ENCODE peak calls at places on chromosomes 5 and 9, in seven cellular contexts. S is DND-41, J is GM12865, F is ovary, R is HFF-Myc, Z is upper lobe of left lung, Y is psoas muscle. B is an unnamed sample.

GRCh38 chr5:1299511-1299850 is 4.6 kb upstream of the TERT start:
- DNase-seq in J (no peak), S (no peak), R (no peak), Z (no peak), Y (no peak), F (no peak), B (no peak)

GRCh38 chr5:76958976-76959767 is 6.3 kb downstream of the CRHBP start:
- DNase-seq in Y (no peak), J (peak; percentile 8), R (no peak), F (no peak), S (no peak), Z (no peak), B (peak; percentile 92)

GRCh38 chr5:6576861-6577501 is 55.9 kb downstream of the NSUN2 start:
- DNase-seq in J (peak; percentile 54), Z (no peak), F (no peak), Y (peak; percentile 49), S (peak; percentile 24), R (peak; percentile 46), B (peak; percentile 80)

GRCh38 chr5:57042524-57042931 is 90.6 kb upstream of the MIER3 start:
- DNase-seq in F (no peak), Y (no peak), S (no peak), J (no peak), Z (no peak), R (no peak), B (no peak)

GRCh38 chr9:111622626-111623025 is 8.5 kb upstream of the DNAJC25 start:
- DNase-seq in F (no peak), S (no peak), J (no peak), Y (peak; percentile 49), Z (no peak), R (no peak), B (peak; percentile 67)

GRCh38 chr9:89996717-89997116 is 391.9 kb downstream of the GADD45G start:
- DNase-seq in R (no peak), Y (no peak), F (no peak), Z (no peak), S (peak; percentile 12), J (no peak), B (no peak)

GRCh38 chr9:91182831-91183230 is 178.9 kb downstream of the AUH start:
- DNase-seq in F (no peak), J (no peak), Y (no peak), Z (no peak), S (no peak), R (no peak), B (no peak)

GRCh38 chr5:52743970-52744369 is 43.7 kb upstream of the ITGA1 start:
- DNase-seq in S (peak; percentile 42), Y (no peak), J (peak; percentile 46), Z (no peak), R (no peak), F (no peak), B (peak; percentile 90)

GRCh38 chr5:14199902-14200301 is 56.8 kb downstream of the TRIO start:
- DNase-seq in Z (no peak), S (no peak), R (no peak), J (no peak), F (peak; percentile 53), Y (peak; percentile 61), B (no peak)

GRCh38 chr9:123763910-123764588 is 165.9 kb downstream of the DENND1A start:
- DNase-seq in R (no peak), S (no peak), J (no peak), Y (no peak), Z (no peak), F (no peak), B (peak; percentile 34)

GRCh38 chr9:1759901-1760300 is 255.2 kb upstream of the SMARCA2 start:
- DNase-seq in Z (no peak), Y (no peak), F (no peak), R (no peak), S (no peak), J (peak; percentile 67), B (no peak)

GRCh38 chr5:67879619-67880357 is 335.8 kb upstream of the PIK3R1 start:
- DNase-seq in S (no peak), Y (no peak), F (no peak), Z (no peak), R (no peak), J (no peak), B (peak; percentile 54)

GRCh38 chr9:78919701-78920100 is 622.8 kb downstream of the PSAT1 start:
- DNase-seq in S (no peak), Z (no peak), Y (no peak), J (no peak), R (no peak), F (no peak), B (peak; percentile 31)

GRCh38 chr9:35552376-35552775 is 52.7 kb upstream of the TESK1 start:
- DNase-seq in J (no peak), Z (no peak), R (no peak), S (no peak), F (no peak), Y (no peak), B (no peak)

GRCh38 chr5:157029457-157029856 is 29.5 kb downstream of the HAVCR1 start:
- DNase-seq in Z (no peak), R (no peak), S (no peak), J (peak; percentile 26), F (no peak), Y (no peak), B (no peak)

GRCh38 chr5:79689541-79690466 is at the start of gene CMYA5:
- DNase-seq in Y (peak; percentile 93), R (no peak), F (peak; percentile 77), S (no peak), J (no peak), Z (peak; percentile 88), B (peak; percentile 31)

GRCh38 chr5:125005287-125005686 is 258.8 kb upstream of the ZNF608 start:
- DNase-seq in F (no peak), R (no peak), Z (no peak), J (peak; percentile 5), S (no peak), Y (no peak), B (no peak)

GRCh38 chr5:33938881-33939280 is 2.7 kb downstream of the RXFP3 start:
- DNase-seq in S (no peak), R (no peak), F (no peak), Z (peak; percentile 45), J (no peak), Y (no peak), B (no peak)

DNA sequence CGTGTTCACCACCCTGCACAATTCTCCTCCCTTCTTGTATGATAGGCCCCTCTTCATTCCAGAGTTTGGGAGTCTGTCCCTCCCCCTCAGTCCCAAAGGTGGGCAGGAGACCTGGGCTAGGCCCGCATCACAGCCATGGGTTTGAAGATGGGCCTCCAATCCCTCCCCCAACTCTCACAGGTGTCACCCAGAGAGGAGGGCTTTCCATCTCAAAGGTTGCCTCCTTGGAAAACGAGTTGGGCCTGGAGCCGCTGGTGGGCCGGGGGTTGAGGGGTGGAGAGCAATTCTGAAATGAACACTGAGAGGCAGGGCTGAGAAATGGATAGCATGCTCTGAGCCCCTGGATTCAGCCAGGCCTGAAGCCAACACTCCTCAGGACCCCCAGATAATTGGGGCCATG is 6.2 kb downstream of the ADAMTS2 start:
- DNase-seq in F (no peak), R (no peak), Z (no peak), S (no peak), Y (no peak), J (no peak), B (no peak)
- TF ChIP-seq CTCF in F (no peak), R (no peak), Z (no peak), S (no peak), Y (no peak), J (no peak), B (no peak)

GRCh38 chr5:72543811-72544210 is 36.6 kb upstream of the ZNF366 start:
- DNase-seq in J (no peak), Y (no peak), S (no peak), Z (no peak), F (no peak), R (no peak), B (peak; percentile 55)
- H3K4me3 ChIP-seq in J (no peak overlapping the region), Y (no peak overlapping the region), S (no peak overlapping the region), Z (no peak overlapping the region), F (no peak overlapping the region), R (no peak overlapping the region), B (no peak overlapping the region)

DNA sequence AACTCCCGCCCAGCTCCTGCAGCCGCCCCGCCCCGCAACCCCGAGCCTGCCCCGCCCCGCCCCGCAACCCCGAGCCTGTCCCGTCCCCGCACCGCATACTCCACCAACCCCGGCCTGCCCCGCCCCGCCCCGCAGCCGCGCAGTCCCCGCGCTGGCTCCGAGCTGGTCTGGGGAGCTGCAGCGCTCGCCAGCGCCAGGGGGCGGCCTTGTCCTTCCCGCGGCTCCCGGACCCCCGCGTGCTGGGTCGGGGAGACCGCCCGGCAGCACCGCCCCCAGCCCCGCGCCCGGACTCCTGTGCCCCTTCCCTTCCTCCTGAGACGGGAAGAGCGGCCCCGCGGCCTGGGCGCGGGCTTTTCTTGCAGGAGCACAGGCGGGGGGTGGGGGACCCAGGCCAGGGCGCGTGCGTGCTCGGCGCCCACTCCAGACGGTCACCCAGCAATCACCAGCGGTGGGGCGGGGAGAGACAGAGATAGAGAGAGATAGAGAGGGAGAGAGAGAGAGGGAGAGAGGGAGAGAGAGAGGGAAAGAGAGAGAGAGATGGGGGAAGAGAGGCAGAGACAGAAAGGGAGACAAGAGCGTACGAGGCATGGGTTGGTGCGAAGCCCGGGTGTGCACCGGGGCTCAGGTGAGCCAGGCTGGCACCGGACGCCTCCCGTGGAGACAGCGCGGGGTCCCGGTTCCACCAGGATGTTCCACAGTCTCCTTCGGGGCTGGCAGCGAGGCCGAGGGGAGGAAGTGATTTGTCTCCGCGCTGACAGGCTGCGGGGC is 14.7 kb upstream of the TMEM250 start:
- DNase-seq in J (no peak), Y (peak; percentile 57), F (peak; percentile 50), R (no peak), Z (peak; percentile 88), S (no peak), B (peak; percentile 34)
- TF ChIP-seq CTCF in J (peak; percentile 24), Y (no peak), F (peak; percentile 8), R (peak; percentile 31), Z (peak; percentile 12), S (no peak), B (peak; percentile 47)

GRCh38 chr5:90233496-90233895 is 176.1 kb downstream of the CETN3 start:
- DNase-seq in Y (no peak), F (no peak), J (no peak), Z (no peak), R (no peak), S (no peak), B (peak; percentile 19)
- H3K4me3 ChIP-seq in Y (no peak overlapping the region), F (no peak overlapping the region), J (no peak overlapping the region), Z (no peak overlapping the region), R (no peak overlapping the region), S (no peak overlapping the region), B (no peak overlapping the region)

GRCh38 chr5:31809037-31809910 is 170.3 kb downstream of the PDZD2 start:
- DNase-seq in Z (no peak), R (peak; percentile 35), F (peak; percentile 67), J (peak; percentile 70), Y (peak; percentile 78), S (peak; percentile 19), B (peak; percentile 87)
- TF ChIP-seq CTCF in Z (peak; percentile 38), R (peak; percentile 66), F (peak; percentile 16), J (peak; percentile 59), Y (peak; percentile 68), S (peak; percentile 51), B (peak; percentile 92)

GRCh38 chr9:120710110-120710981 is 3.9 kb downstream of the MEGF9 start:
- DNase-seq in Y (no peak), R (no peak), S (peak; percentile 65), J (peak; percentile 88), F (no peak), Z (no peak), B (peak; percentile 42)
- H3K4me3 ChIP-seq in Y (peak overlapping the region; percentile 83), R (no peak overlapping the region), S (peak overlapping the region; percentile 70), J (peak overlapping the region; percentile 51), F (peak overlapping the region; percentile 7), Z (peak overlapping the region; percentile 92), B (no peak overlapping the region)

DNA sequence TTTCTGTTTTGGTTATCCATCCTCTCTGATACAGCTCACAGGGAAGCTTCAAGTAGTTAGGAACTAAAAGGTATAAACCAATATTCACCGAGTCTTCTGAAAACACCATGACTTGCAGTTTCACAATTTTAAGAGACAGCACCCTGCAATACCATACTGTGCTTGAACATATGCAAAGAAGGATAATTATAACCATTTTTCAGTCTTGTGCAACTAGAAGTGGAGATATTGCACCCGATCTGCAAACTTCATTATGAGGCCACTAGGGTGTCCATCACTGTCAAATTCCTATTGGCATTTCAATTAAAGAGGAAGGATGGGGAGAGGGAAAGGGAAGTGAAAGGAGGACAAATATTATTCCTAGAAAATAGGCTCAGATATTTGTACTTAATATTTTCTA is 32.4 kb upstream of the CEP120 start:
- DNase-seq in F (no peak), R (no peak), J (peak; percentile 74), S (no peak), Y (no peak), Z (no peak), B (no peak)
- TF ChIP-seq CTCF in F (no peak), R (no peak), J (peak; percentile 10), S (no peak), Y (no peak), Z (no peak), B (no peak)